ENCODE peak calls at places on chromosomes 2 and 18, in seven cellular contexts. A is mesenchymal stem cell, B is H9, C is H1, F is IMR-90, U is mesendoderm, Q is trophoblast cell. Y is an unnamed sample.

GRCh38 chr2:213216461-213216860 is 65.0 kb upstream of the IKZF2 start:
- DNase-seq in A (no peak), B (no peak), C (no peak), U (no peak), Q (peak; percentile 60), F (peak; percentile 56), Y (no peak)

GRCh38 chr2:23745726-23746105 is 181.2 kb downstream of the ATAD2B start:
- DNase-seq in A (peak; percentile 44), B (no peak), C (no peak), F (peak; percentile 49), Q (no peak), U (no peak), Y (no peak)

GRCh38 chr2:32946314-32947075 is at the start of gene LTBP1:
- DNase-seq in Q (peak; percentile 76), C (peak; percentile 83), F (peak; percentile 76), B (peak; percentile 77), U (peak; percentile 85), A (peak; percentile 86), Y (peak; percentile 61)

GRCh38 chr2:241815477-241816430 is 6.8 kb downstream of the NEU4 start:
- DNase-seq in Q (no peak), C (no peak), B (peak; percentile 38), A (no peak), F (no peak), U (no peak), Y (no peak)

GRCh38 chr2:109277414-109277813 is 148.4 kb downstream of the SH3RF3 start:
- DNase-seq in C (no peak), U (no peak), Q (no peak), A (no peak), F (no peak), B (no peak), Y (no peak)

GRCh38 chr2:151029406-151030157 is 232.1 kb downstream of the RBM43 start:
- DNase-seq in C (no peak), B (no peak), F (peak; percentile 91), A (peak; percentile 42), Q (no peak), U (no peak), Y (no peak)

GRCh38 chr2:21042958-21043743 is 722 bp downstream of the APOB start:
- DNase-seq in B (peak; percentile 79), A (peak; percentile 50), Q (peak; percentile 60), U (peak; percentile 74), C (peak; percentile 89), F (peak; percentile 31), Y (peak; percentile 78)

GRCh38 chr18:3675446-3675845 is 225.5 kb downstream of the TGIF1 start:
- DNase-seq in C (no peak), U (no peak), A (no peak), B (no peak), F (peak; percentile 43), Q (no peak), Y (no peak)

GRCh38 chr2:236177604-236177966 is 9.4 kb upstream of the GBX2 start:
- DNase-seq in Q (peak; percentile 36), A (peak; percentile 29), B (peak; percentile 89), U (peak; percentile 94), C (peak; percentile 91), F (peak; percentile 16), Y (peak; percentile 59)

DNA sequence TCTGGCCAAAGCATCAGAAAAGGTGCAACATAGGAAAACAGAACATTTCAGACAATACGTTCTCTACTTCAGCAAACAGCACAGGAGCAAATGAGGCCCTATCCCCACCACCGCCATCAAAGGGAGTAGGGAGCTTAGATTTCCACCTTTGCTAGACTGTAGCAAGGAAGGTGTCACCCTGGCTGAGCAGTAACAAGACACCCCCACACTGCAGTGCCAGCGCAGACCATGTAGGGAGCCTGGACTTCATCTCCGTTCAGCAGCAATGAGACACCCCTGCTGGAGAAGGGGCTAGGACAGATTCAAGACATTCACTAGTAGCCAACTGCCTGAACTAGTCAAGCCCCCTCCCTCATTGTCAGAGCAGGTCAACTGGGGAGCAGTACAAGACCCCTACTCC is 160.1 kb upstream of the CBLN2 start:
- DNase-seq in B (no peak), U (no peak), Q (no peak), C (no peak), F (no peak), A (no peak), Y (no peak)
- H3K4ac ChIP-seq in B (no peak overlapping the region), U (no peak overlapping the region), Q (no peak overlapping the region), C (no peak overlapping the region), F (no peak overlapping the region), A (no peak overlapping the region), Y (no peak overlapping the region)

GRCh38 chr2:222452422-222452950 is 28.1 kb downstream of the SGPP2 start:
- DNase-seq in U (no peak), B (no peak), Q (peak; percentile 3), C (no peak), A (no peak), F (no peak), Y (no peak)

GRCh38 chr2:222459983-222460382 is 35.6 kb downstream of the SGPP2 start:
- DNase-seq in B (no peak), A (no peak), C (no peak), Q (no peak), F (no peak), U (no peak), Y (no peak)

GRCh38 chr2:222451270-222451674 is 26.9 kb downstream of the SGPP2 start:
- DNase-seq in Q (no peak), B (no peak), U (no peak), C (no peak), F (no peak), A (peak; percentile 60), Y (no peak)

GRCh38 chr2:222456479-222457077 is 32.2 kb downstream of the SGPP2 start:
- DNase-seq in Q (no peak), F (no peak), B (no peak), U (no peak), A (no peak), C (no peak), Y (no peak)
- H3K4ac ChIP-seq in Q (no peak overlapping the region), F (no peak overlapping the region), B (no peak overlapping the region), U (no peak overlapping the region), A (no peak overlapping the region), C (no peak overlapping the region), Y (no peak overlapping the region)

DNA sequence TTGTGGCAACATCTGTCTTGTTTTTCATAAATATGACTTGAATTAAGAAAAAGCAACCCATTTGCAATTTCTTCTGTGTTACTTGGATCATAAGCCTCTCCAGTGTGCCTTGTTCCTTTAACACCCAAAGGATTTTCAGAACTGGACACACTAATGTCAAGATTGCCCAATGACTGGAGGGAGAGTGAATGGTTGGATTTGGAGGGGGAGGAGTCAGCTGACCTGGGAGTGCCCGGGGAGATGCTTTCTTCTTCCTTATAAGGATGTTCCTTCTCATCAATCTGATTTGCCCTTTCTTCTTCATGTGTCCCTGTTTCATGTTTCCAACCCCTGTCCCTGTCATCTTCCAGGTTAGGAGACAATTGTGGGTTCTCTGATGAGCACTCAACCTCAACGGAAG is 48.8 kb downstream of the ALPK2 start:
- DNase-seq in B (no peak), Q (no peak), A (peak; percentile 44), C (no peak), F (peak; percentile 43), U (no peak), Y (no peak)
- H3K4ac ChIP-seq in B (no peak overlapping the region), Q (no peak overlapping the region), A (peak overlapping the region; percentile 13), C (no peak overlapping the region), F (peak overlapping the region; percentile 97), U (no peak overlapping the region), Y (no peak overlapping the region)

DNA sequence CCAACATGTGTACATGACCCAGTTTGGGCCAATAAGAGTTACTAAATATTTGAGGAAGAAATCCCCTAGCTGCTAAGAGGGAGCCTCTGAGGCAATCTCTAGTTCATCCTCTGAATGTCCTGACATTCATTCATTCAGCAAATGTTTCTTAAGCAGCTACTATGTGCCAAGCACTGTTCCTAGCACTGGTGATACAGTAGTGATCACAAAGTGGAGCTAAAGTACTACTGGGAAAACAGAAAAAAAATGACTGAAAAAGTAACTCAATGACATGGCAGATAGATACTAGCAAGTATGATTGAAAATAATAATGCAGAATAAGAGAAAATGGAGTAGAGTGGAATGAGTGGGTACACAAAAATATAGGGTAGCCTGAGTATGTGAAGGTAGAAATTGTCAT is 79.8 kb upstream of the PID1 start:
- DNase-seq in Q (no peak), F (no peak), U (no peak), C (no peak), B (no peak), A (no peak), Y (no peak)
- H3K4ac ChIP-seq in Q (no peak overlapping the region), F (no peak overlapping the region), U (no peak overlapping the region), C (no peak overlapping the region), B (no peak overlapping the region), A (no peak overlapping the region), Y (no peak overlapping the region)

Y was measured in neuronal stem cell.